ENCODE peak calls at places on chromosomes 7 and 10, in eight cellular contexts. U, E, O, G, Z, C, M and L are unnamed samples.

GRCh38 chr10:28633750-28634149 is 43.6 kb upstream of the BAMBI start:
- DNase-seq in U (no peak), E (no peak), O (peak), G (no peak), Z (no peak), C (no peak), M (no peak), L (no peak)

GRCh38 chr7:1447551-1448244 is 11.6 kb downstream of the MICALL2 start:
- DNase-seq in U (no peak), E (no peak), O (no peak), G (no peak), Z (no peak), C (peak), M (no peak), L (no peak)

GRCh38 chr10:75465110-75465509 is 33.7 kb downstream of the LRMDA start:
- DNase-seq in U (no peak), E (no peak), O (no peak), G (no peak), Z (no peak), C (no peak), M (no peak), L (peak)

GRCh38 chr7:134649231-134649775 is 2.6 kb downstream of the BPGM start:
- DNase-seq in U (no peak), E (no peak), O (no peak), G (no peak), Z (no peak), C (no peak), M (no peak), L (no peak)

GRCh38 chr10:113202011-113202410 is 252.0 kb downstream of the TCF7L2 start:
- DNase-seq in U (peak), E (no peak), O (no peak), G (no peak), Z (no peak), C (no peak), M (no peak), L (no peak)

GRCh38 chr10:73439605-73440298 is 6.4 kb upstream of the MSS51 start:
- DNase-seq in U (no peak), E (no peak), O (no peak), G (no peak), Z (no peak), C (peak), M (no peak), L (peak)

GRCh38 chr10:113681533-113682470 is 2.1 kb downstream of the CASP7 start:
- DNase-seq in U (no peak), E (no peak), O (no peak), G (no peak), Z (no peak), C (peak), M (no peak), L (peak)

GRCh38 chr10:96502561-96503267 is 11.0 kb downstream of the TLL2 start:
- DNase-seq in U (no peak), E (no peak), O (no peak), G (no peak), Z (no peak), C (no peak), M (no peak), L (no peak)

GRCh38 chr10:71222541-71223364 is 10.4 kb downstream of the UNC5B start:
- DNase-seq in U (peak), E (no peak), O (no peak), G (no peak), Z (no peak), C (peak), M (no peak), L (no peak)

GRCh38 chr10:112954974-112955735 is 5.1 kb downstream of the TCF7L2 start:
- DNase-seq in U (peak), E (no peak), O (no peak), G (no peak), Z (no peak), C (no peak), M (no peak), L (no peak)

GRCh38 chr10:125010362-125010761 is 68.4 kb downstream of the ZRANB1 start:
- DNase-seq in U (no peak), E (no peak), O (no peak), G (no peak), Z (no peak), C (no peak), M (no peak), L (no peak)

GRCh38 chr10:108303149-108303548 is 1138.6 kb upstream of the SORCS1 start:
- DNase-seq in U (no peak), E (no peak), O (no peak), G (no peak), Z (no peak), C (no peak), M (no peak), L (peak)

GRCh38 chr7:37109016-37109415 is 339.6 kb downstream of the ELMO1 start:
- DNase-seq in U (no peak), E (no peak), O (no peak), G (no peak), Z (no peak), C (no peak), M (no peak), L (no peak)

GRCh38 chr10:119831656-119832055 is 41.0 kb downstream of the MCMBP start:
- DNase-seq in U (no peak), E (no peak), O (no peak), G (no peak), Z (no peak), C (no peak), M (no peak), L (no peak)

GRCh38 chr10:61110188-61110844 is 166.3 kb upstream of the RHOBTB1 start:
- DNase-seq in U (no peak), E (no peak), O (no peak), G (no peak), Z (no peak), C (peak), M (no peak), L (no peak)

GRCh38 chr7:139981533-139981932 is 81.2 kb downstream of the PARP12 start:
- DNase-seq in U (peak), E (no peak), O (no peak), G (no peak), Z (no peak), C (no peak), M (no peak), L (no peak)

GRCh38 chr10:88069338-88069737 is 205.9 kb downstream of the PTEN start:
- DNase-seq in U (no peak), E (no peak), O (no peak), G (no peak), Z (no peak), C (no peak), M (no peak), L (no peak)

GRCh38 chr10:1160561-1160961 is 104.4 kb downstream of the WDR37 start:
- DNase-seq in U (no peak), E (no peak), O (no peak), G (no peak), Z (no peak), C (no peak), M (no peak), L (no peak)

GRCh38 chr7:127904706-127905056 is 126.6 kb downstream of the LRRC4 start:
- DNase-seq in U (no peak), E (no peak), O (no peak), G (no peak), Z (no peak), C (peak), M (no peak), L (no peak)

GRCh38 chr7:64863021-64863420 is 40.1 kb upstream of the ZNF273 start:
- DNase-seq in U (no peak), E (no peak), O (no peak), G (no peak), Z (no peak), C (no peak), M (no peak), L (no peak)

GRCh38 chr10:79096514-79096913 is 27.7 kb downstream of the ZMIZ1 start:
- DNase-seq in U (no peak), E (no peak), O (no peak), G (no peak), Z (no peak), C (no peak), M (no peak), L (no peak)

GRCh38 chr7:45446195-45446944 is 127.8 kb upstream of the ADCY1 start:
- DNase-seq in U (no peak), E (no peak), O (peak), G (no peak), Z (no peak), C (peak), M (no peak), L (no peak)

GRCh38 chr10:104449402-104449801 is 95.8 kb downstream of the CFAP58 start:
- DNase-seq in U (peak), E (no peak), O (no peak), G (no peak), Z (no peak), C (peak), M (no peak), L (no peak)

GRCh38 chr10:17430647-17431355 is 23.6 kb downstream of the ST8SIA6 start:
- DNase-seq in U (peak), E (peak), O (peak), G (peak), Z (peak), C (peak), M (peak), L (peak)

GRCh38 chr10:129095980-129096339 is 371.1 kb upstream of the MGMT start:
- DNase-seq in U (no peak), E (no peak), O (no peak), G (no peak), Z (no peak), C (no peak), M (no peak), L (no peak)

GRCh38 chr7:4361774-4362173 is 320.3 kb upstream of the FOXK1 start:
- DNase-seq in U (no peak), E (no peak), O (no peak), G (no peak), Z (no peak), C (no peak), M (peak), L (no peak)

GRCh38 chr7:101608772-101609713 is 20.1 kb downstream of the MYL10 start:
- DNase-seq in U (no peak), E (peak), O (peak), G (no peak), Z (no peak), C (no peak), M (no peak), L (no peak)

GRCh38 chr7:85294176-85294575 is 107.3 kb upstream of the SEMA3D start:
- DNase-seq in U (no peak), E (no peak), O (no peak), G (no peak), Z (no peak), C (no peak), M (no peak), L (no peak)

GRCh38 chr7:84647797-84648762 is 453.5 kb upstream of the SEMA3A start:
- DNase-seq in U (no peak), E (no peak), O (no peak), G (no peak), Z (no peak), C (peak), M (no peak), L (peak)

GRCh38 chr7:38283107-38283506 is 9.7 kb upstream of the TARP start:
- DNase-seq in U (no peak), E (no peak), O (no peak), G (no peak), Z (no peak), C (no peak), M (no peak), L (no peak)

GRCh38 chr10:132787253-132788179 is 1.6 kb upstream of the NKX6-2 start:
- DNase-seq in U (peak), E (no peak), O (no peak), G (no peak), Z (no peak), C (no peak), M (peak), L (no peak)

GRCh38 chr10:83677795-83678194 is 461.5 kb upstream of the GHITM start:
- DNase-seq in U (no peak), E (no peak), O (no peak), G (no peak), Z (no peak), C (no peak), M (no peak), L (no peak)

GRCh38 chr10:132319853-132320669 is 11.9 kb upstream of the LRRC27 start:
- DNase-seq in U (no peak), E (no peak), O (peak), G (no peak), Z (no peak), C (peak), M (peak), L (peak)

GRCh38 chr10:27413831-27414348 is 90.2 kb upstream of the RAB18 start:
- DNase-seq in U (no peak), E (peak), O (no peak), G (no peak), Z (no peak), C (no peak), M (no peak), L (no peak)

GRCh38 chr7:53656881-53657280 is 621.4 kb downstream of the POM121L12 start:
- DNase-seq in U (no peak), E (no peak), O (no peak), G (no peak), Z (no peak), C (no peak), M (no peak), L (no peak)

GRCh38 chr10:15726042-15726441 is 6.3 kb upstream of the ITGA8 start:
- DNase-seq in U (no peak), E (no peak), O (no peak), G (no peak), Z (no peak), C (no peak), M (no peak), L (no peak)

GRCh38 chr7:106218546-106218945 is 66.2 kb downstream of the NAMPT start:
- DNase-seq in U (no peak), E (no peak), O (no peak), G (no peak), Z (no peak), C (peak), M (no peak), L (no peak)